ENCODE peak calls at places on chromosome 21, in six cellular contexts. One of them, this sample, is unnamed.

GRCh38 chr21:31335957-31336738 is 7.9 kb downstream of the TIAM1 start:
- DNase-seq in astrocyte of the spinal cord: peak
- DNase-seq in breast epithelium: no peak
- DNase-seq in OCI-LY7: no peak
- DNase-seq in HFFc6: no peak
- DNase-seq in colonic mucosa: no peak
- DNase-seq in this sample: no peak

GRCh38 chr21:35075546-35075945 is 26.4 kb upstream of the RUNX1 start:
- DNase-seq in astrocyte of the spinal cord: peak
- DNase-seq in breast epithelium: no peak
- DNase-seq in OCI-LY7: no peak
- DNase-seq in HFFc6: peak
- DNase-seq in colonic mucosa: no peak
- DNase-seq in this sample: peak

GRCh38 chr21:23887709-23888303 is 1719.5 kb downstream of the MRPL39 start:
- DNase-seq in astrocyte of the spinal cord: no peak
- DNase-seq in breast epithelium: no peak
- DNase-seq in OCI-LY7: no peak
- DNase-seq in HFFc6: no peak
- DNase-seq in colonic mucosa: no peak
- DNase-seq in this sample: no peak

GRCh38 chr21:45018131-45019075 is 56.0 kb upstream of the ADARB1 start:
- DNase-seq in astrocyte of the spinal cord: no peak
- DNase-seq in breast epithelium: no peak
- DNase-seq in OCI-LY7: no peak
- DNase-seq in HFFc6: no peak
- DNase-seq in colonic mucosa: no peak
- DNase-seq in this sample: no peak

GRCh38 chr21:28615276-28615675 is 377.4 kb downstream of the LTN1 start:
- DNase-seq in astrocyte of the spinal cord: peak
- DNase-seq in breast epithelium: no peak
- DNase-seq in OCI-LY7: no peak
- DNase-seq in HFFc6: peak
- DNase-seq in colonic mucosa: no peak
- DNase-seq in this sample: no peak

GRCh38 chr21:42040411-42041180 is 30.4 kb upstream of the ZBTB21 start:
- DNase-seq in astrocyte of the spinal cord: peak
- DNase-seq in breast epithelium: no peak
- DNase-seq in OCI-LY7: no peak
- DNase-seq in HFFc6: peak
- DNase-seq in colonic mucosa: no peak
- DNase-seq in this sample: no peak

GRCh38 chr21:42276076-42276475 is 39.1 kb downstream of the TFF3 start:
- DNase-seq in astrocyte of the spinal cord: no peak
- DNase-seq in breast epithelium: no peak
- DNase-seq in OCI-LY7: no peak
- DNase-seq in HFFc6: no peak
- DNase-seq in colonic mucosa: no peak
- DNase-seq in this sample: no peak

GRCh38 chr21:42535602-42536171 is 22.0 kb downstream of the SLC37A1 start:
- DNase-seq in astrocyte of the spinal cord: no peak
- DNase-seq in breast epithelium: peak
- DNase-seq in OCI-LY7: peak
- DNase-seq in HFFc6: no peak
- DNase-seq in colonic mucosa: peak
- DNase-seq in this sample: peak

GRCh38 chr21:36718951-36719501 is 20.1 kb downstream of the SIM2 start:
- DNase-seq in astrocyte of the spinal cord: no peak
- DNase-seq in breast epithelium: no peak
- DNase-seq in OCI-LY7: no peak
- DNase-seq in HFFc6: no peak
- DNase-seq in colonic mucosa: peak
- DNase-seq in this sample: no peak

GRCh38 chr21:17119466-17120297 is 393.2 kb upstream of the CXADR start:
- DNase-seq in astrocyte of the spinal cord: no peak
- DNase-seq in breast epithelium: no peak
- DNase-seq in OCI-LY7: no peak
- DNase-seq in HFFc6: no peak
- DNase-seq in colonic mucosa: no peak
- DNase-seq in this sample: no peak

GRCh38 chr21:24076179-24076578 is 1531.1 kb downstream of the MRPL39 start:
- DNase-seq in astrocyte of the spinal cord: peak
- DNase-seq in breast epithelium: no peak
- DNase-seq in OCI-LY7: no peak
- DNase-seq in HFFc6: no peak
- DNase-seq in colonic mucosa: no peak
- DNase-seq in this sample: no peak

GRCh38 chr21:32457360-32457840 is 44.9 kb downstream of the EVA1C start:
- DNase-seq in astrocyte of the spinal cord: no peak
- DNase-seq in breast epithelium: peak
- DNase-seq in OCI-LY7: no peak
- DNase-seq in HFFc6: no peak
- DNase-seq in colonic mucosa: peak
- DNase-seq in this sample: no peak

GRCh38 chr21:28798798-28799197 is 193.9 kb downstream of the LTN1 start:
- DNase-seq in astrocyte of the spinal cord: no peak
- DNase-seq in breast epithelium: no peak
- DNase-seq in OCI-LY7: no peak
- DNase-seq in HFFc6: peak
- DNase-seq in colonic mucosa: no peak
- DNase-seq in this sample: no peak

GRCh38 chr21:14603202-14603601 is 57.1 kb upstream of the SAMSN1 start:
- DNase-seq in astrocyte of the spinal cord: peak
- DNase-seq in breast epithelium: no peak
- DNase-seq in OCI-LY7: no peak
- DNase-seq in HFFc6: peak
- DNase-seq in colonic mucosa: no peak
- DNase-seq in this sample: no peak

GRCh38 chr21:14602418-14602987 is 56.4 kb upstream of the SAMSN1 start:
- DNase-seq in astrocyte of the spinal cord: no peak
- DNase-seq in breast epithelium: no peak
- DNase-seq in OCI-LY7: peak
- DNase-seq in HFFc6: no peak
- DNase-seq in colonic mucosa: no peak
- DNase-seq in this sample: no peak

GRCh38 chr21:14609274-14609673 is 63.2 kb upstream of the SAMSN1 start:
- DNase-seq in astrocyte of the spinal cord: no peak
- DNase-seq in breast epithelium: no peak
- DNase-seq in OCI-LY7: no peak
- DNase-seq in HFFc6: no peak
- DNase-seq in colonic mucosa: no peak
- DNase-seq in this sample: no peak

GRCh38 chr21:14607262-14607661 is 61.1 kb upstream of the SAMSN1 start:
- DNase-seq in astrocyte of the spinal cord: peak
- DNase-seq in breast epithelium: no peak
- DNase-seq in OCI-LY7: no peak
- DNase-seq in HFFc6: no peak
- DNase-seq in colonic mucosa: no peak
- DNase-seq in this sample: no peak
- TF ChIP-seq CTCF in astrocyte of the spinal cord: no peak
- TF ChIP-seq CTCF in breast epithelium: no peak
- TF ChIP-seq CTCF in OCI-LY7: no peak
- TF ChIP-seq CTCF in HFFc6: no peak
- TF ChIP-seq CTCF in colonic mucosa: no peak
- TF ChIP-seq CTCF in this sample: no peak

DNA sequence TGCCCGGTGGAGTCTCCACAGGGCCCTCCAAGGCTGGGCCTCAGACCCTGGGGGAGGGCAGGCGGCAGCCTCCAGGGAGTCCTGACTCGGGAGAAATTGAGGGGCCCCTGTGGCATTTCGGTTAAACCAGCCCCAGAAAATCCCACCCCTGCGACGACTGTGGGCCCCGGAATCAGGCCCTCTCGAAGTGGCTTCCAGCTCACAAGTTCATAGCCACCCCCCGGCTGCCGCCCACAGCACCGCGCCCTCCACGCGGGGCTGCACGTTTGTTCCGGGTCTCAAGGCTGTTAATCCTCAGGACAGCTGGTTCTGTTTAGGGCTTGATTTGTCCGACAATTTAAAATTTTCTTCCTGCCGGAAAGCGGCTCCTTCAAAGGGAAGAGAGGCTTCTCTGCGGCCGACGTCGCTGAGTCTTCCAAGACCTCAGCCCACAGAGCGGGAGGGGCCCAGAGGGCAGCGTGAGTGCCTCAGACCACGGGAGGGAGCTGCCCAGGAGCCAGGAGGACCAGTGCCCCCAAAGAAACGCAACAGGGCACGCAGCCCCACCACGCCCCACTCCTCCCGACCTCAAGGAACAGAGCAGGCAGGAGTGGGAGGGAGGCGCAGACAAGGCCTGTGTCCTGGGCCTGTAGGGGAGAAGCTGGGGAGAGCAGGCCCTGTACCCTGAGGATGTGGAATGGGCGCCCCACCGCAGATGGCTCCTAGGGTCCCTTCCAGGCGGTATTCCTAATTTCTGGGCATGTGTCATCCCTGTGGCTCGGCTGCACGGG is 14.5 kb upstream of the COL6A2 start:
- DNase-seq in astrocyte of the spinal cord: peak
- DNase-seq in breast epithelium: no peak
- DNase-seq in OCI-LY7: no peak
- DNase-seq in HFFc6: no peak
- DNase-seq in colonic mucosa: no peak
- DNase-seq in this sample: no peak
- TF ChIP-seq CTCF in astrocyte of the spinal cord: no peak
- TF ChIP-seq CTCF in breast epithelium: no peak
- TF ChIP-seq CTCF in OCI-LY7: no peak
- TF ChIP-seq CTCF in HFFc6: no peak
- TF ChIP-seq CTCF in colonic mucosa: no peak
- TF ChIP-seq CTCF in this sample: no peak

DNA sequence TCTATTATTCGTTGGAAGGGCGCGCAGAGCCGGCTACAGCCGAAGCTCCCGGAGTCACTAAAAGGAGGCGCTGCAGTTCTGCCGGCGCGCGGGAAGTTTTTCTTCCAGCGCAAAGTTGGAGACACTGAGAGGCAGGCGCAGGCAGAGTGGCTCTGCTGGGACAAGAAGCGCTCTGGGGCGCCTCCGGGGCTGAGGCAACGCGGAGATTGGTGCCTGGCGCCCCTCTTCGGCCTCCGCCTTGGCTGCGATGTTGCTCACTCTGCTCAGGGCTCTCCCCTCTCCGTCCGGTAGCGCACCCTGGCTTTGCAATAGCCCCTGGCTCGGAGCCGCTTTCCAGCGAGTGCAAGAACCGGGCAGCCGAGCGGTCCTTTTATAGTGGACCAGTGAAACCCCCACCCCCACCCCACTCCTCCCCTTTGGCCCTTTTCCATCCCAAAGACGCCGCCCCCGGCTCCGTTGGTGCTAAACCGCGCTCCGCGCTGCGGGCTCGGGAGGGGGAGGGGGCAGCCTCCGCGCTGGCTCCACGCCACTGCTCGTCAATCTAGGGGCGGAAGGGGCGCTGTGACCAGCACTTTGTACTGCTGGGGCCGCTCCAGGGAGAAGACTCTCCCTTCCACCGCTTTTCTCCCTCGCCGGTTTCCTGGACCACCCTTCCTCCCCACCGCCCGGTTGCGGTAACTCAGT is at the start of gene ADAMTS1:
- DNase-seq in astrocyte of the spinal cord: peak
- DNase-seq in breast epithelium: peak
- DNase-seq in OCI-LY7: no peak
- DNase-seq in HFFc6: peak
- DNase-seq in colonic mucosa: peak
- DNase-seq in this sample: peak
- TF ChIP-seq CTCF in astrocyte of the spinal cord: peak
- TF ChIP-seq CTCF in breast epithelium: no peak
- TF ChIP-seq CTCF in OCI-LY7: no peak
- TF ChIP-seq CTCF in HFFc6: peak
- TF ChIP-seq CTCF in colonic mucosa: no peak
- TF ChIP-seq CTCF in this sample: no peak

DNA sequence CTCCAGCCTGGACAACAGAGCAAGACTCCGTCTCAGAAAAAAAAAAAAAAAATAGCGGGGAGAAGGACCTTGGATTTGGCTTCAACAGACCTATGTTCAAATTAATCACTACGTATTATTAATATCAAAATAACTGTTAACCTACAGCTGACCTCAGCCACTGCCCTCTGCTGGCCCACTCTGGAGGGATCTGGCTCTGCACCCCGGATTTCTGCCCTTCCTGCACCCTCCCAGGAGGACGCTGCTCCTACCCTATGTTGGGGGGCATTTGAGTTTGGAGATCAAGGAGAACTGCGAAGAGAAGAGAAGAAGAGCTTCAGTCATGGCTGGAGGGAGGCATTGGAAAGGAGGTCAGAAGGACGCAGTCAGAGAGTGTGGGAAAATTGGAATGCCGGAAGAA is 96.7 kb downstream of the PSMG1 start:
- DNase-seq in astrocyte of the spinal cord: no peak
- DNase-seq in breast epithelium: no peak
- DNase-seq in OCI-LY7: no peak
- DNase-seq in HFFc6: no peak
- DNase-seq in colonic mucosa: no peak
- DNase-seq in this sample: no peak
- TF ChIP-seq CTCF in astrocyte of the spinal cord: peak
- TF ChIP-seq CTCF in breast epithelium: no peak
- TF ChIP-seq CTCF in OCI-LY7: peak
- TF ChIP-seq CTCF in HFFc6: peak
- TF ChIP-seq CTCF in colonic mucosa: no peak
- TF ChIP-seq CTCF in this sample: no peak

This sample was measured in GM13976.